ENCODE peak calls at places on chromosomes 4 and X, in seven cellular contexts. U is glutamatergic neuron; S is lower lobe of right lung; Q is endothelial cell; Y is midbrain; Z is CD4-positive, alpha-beta memory T cell; G is activated CD4-positive, alpha-beta T cell treated with anti-CD3 and anti-CD28 coated beads, Interleukin-2, amount 10 ng/mL, durations not matched to agents 7 days and 5 days. I is an unnamed sample.

GRCh38 chr4:74331252-74331651 is 23.0 kb downstream of the EPGN start:
- DNase-seq in Q (no peak), G (no peak), Y (no peak), Z (no peak), U (no peak), S (no peak), I (no peak)

GRCh38 chr4:155543126-155543765 is 123.4 kb upstream of the GUCY1A1 start:
- DNase-seq in Z (no peak), S (no peak), U (no peak), G (no peak), Q (no peak), Y (no peak), I (no peak)

GRCh38 chrX:123764967-123765871 is 32.4 kb upstream of the THOC2 start:
- DNase-seq in S (peak), G (peak), Z (peak), Y (peak), U (peak), Q (peak), I (peak)

GRCh38 chrX:80022363-80023031 is 7.9 kb downstream of the TBX22 start:
- DNase-seq in G (no peak), Q (peak), S (no peak), U (no peak), Z (no peak), Y (no peak), I (peak)

GRCh38 chrX:40154853-40155616 is 57.3 kb upstream of the BCOR start:
- DNase-seq in S (peak), U (peak), Q (peak), Y (no peak), G (no peak), Z (no peak), I (peak)

GRCh38 chr4:147528054-147528453 is 47.2 kb downstream of the EDNRA start:
- DNase-seq in S (no peak), U (no peak), G (no peak), Z (no peak), Q (no peak), Y (no peak), I (no peak)

GRCh38 chrX:630922-631496 is 418 bp downstream of the SHOX start:
- DNase-seq in G (no peak), U (no peak), Z (no peak), S (no peak), Q (no peak), Y (no peak), I (no peak)

GRCh38 chr4:8541981-8542715 is 38.0 kb upstream of the GPR78 start:
- DNase-seq in U (no peak), G (no peak), Z (no peak), S (no peak), Q (no peak), Y (no peak), I (no peak)

GRCh38 chrX:139930923-139931645 is 1.8 kb downstream of the ATP11C start:
- DNase-seq in G (peak), S (peak), Q (peak), U (peak), Z (peak), Y (no peak), I (peak)

GRCh38 chr4:75779059-75779757 is 54.8 kb downstream of the USO1 start:
- DNase-seq in S (no peak), U (no peak), G (no peak), Z (no peak), Q (no peak), Y (no peak), I (no peak)

GRCh38 chr4:106690487-106690886 is 321.9 kb upstream of the GIMD1 start:
- DNase-seq in Q (no peak), G (no peak), Z (no peak), U (no peak), Y (no peak), S (no peak), I (no peak)

GRCh38 chr4:113300384-113301011 is 251.0 kb downstream of the ANK2 start:
- DNase-seq in Y (no peak), G (no peak), Z (no peak), Q (no peak), U (no peak), S (no peak), I (peak)

GRCh38 chr4:147822128-147822527 is 90.2 kb downstream of the ARHGAP10 start:
- DNase-seq in Y (no peak), Z (no peak), Q (no peak), S (peak), U (no peak), G (no peak), I (peak)

GRCh38 chr4:93018243-93018642 is 714.5 kb downstream of the GRID2 start:
- DNase-seq in Z (no peak), Y (no peak), G (no peak), Q (no peak), S (no peak), U (no peak), I (no peak)

GRCh38 chr4:4203688-4204400 is 22.9 kb downstream of the OTOP1 start:
- DNase-seq in Z (no peak), Y (no peak), U (no peak), Q (no peak), S (no peak), G (no peak), I (no peak)

GRCh38 chrX:115324194-115324593 is 34.7 kb downstream of the LUZP4 start:
- DNase-seq in Q (no peak), U (no peak), Y (peak), S (peak), Z (no peak), G (no peak), I (peak)

GRCh38 chrX:31279359-31279758 is 207.5 kb upstream of the FTHL17 start:
- DNase-seq in Z (no peak), U (no peak), Q (no peak), S (no peak), G (no peak), Y (peak), I (no peak)

GRCh38 chr4:100649478-100649877 is 131.7 kb upstream of the EMCN start:
- DNase-seq in Q (no peak), G (no peak), S (no peak), Y (no peak), U (no peak), Z (no peak), I (no peak)

GRCh38 chrX:74179071-74179470 is 124.9 kb upstream of the ZCCHC13 start:
- DNase-seq in Y (no peak), G (no peak), S (no peak), Z (no peak), Q (no peak), U (no peak), I (no peak)

GRCh38 chr4:102299708-102300107 is 45.6 kb downstream of the SLC39A8 start:
- DNase-seq in G (peak), Q (peak), Z (peak), S (peak), Y (peak), U (no peak), I (no peak)

GRCh38 chr4:87502580-87503238 is 26.5 kb downstream of the SPARCL1 start:
- DNase-seq in U (no peak), Z (no peak), Y (peak), S (no peak), Q (no peak), G (no peak), I (no peak)

GRCh38 chr4:76562851-76563803 is 128.1 kb downstream of the SHROOM3 start:
- DNase-seq in Z (no peak), S (no peak), Q (no peak), G (no peak), Y (no peak), U (no peak), I (no peak)

GRCh38 chr4:48602763-48603162 is 112.7 kb downstream of the ZAR1 start:
- DNase-seq in U (no peak), Y (no peak), Q (no peak), Z (no peak), G (no peak), S (no peak), I (no peak)

GRCh38 chr4:162015090-162015489 is 148.7 kb downstream of the FSTL5 start:
- DNase-seq in Y (peak), S (no peak), G (no peak), U (no peak), Q (no peak), Z (no peak), I (no peak)

GRCh38 chrX:75522565-75523411 is at the start of gene ZDHHC15:
- DNase-seq in U (peak), Y (peak), S (peak), G (peak), Q (peak), Z (peak), I (peak)

GRCh38 chr4:51845055-51845426 is 2.1 kb downstream of the DCUN1D4 start:
- DNase-seq in U (no peak), Y (no peak), S (no peak), Q (no peak), G (no peak), Z (no peak), I (no peak)

GRCh38 chrX:125203737-125204578 is 115.7 kb upstream of the TEX13C start:
- DNase-seq in Y (no peak), U (peak), G (peak), Q (peak), S (peak), Z (no peak), I (peak)

GRCh38 chrX:137166591-137166990 is 132.8 kb upstream of the GPR101 start:
- DNase-seq in Y (no peak), G (peak), Z (no peak), U (peak), Q (peak), S (no peak), I (no peak)

GRCh38 chrX:21723814-21724213 is 34.1 kb downstream of the SMPX start:
- DNase-seq in Z (no peak), S (no peak), G (no peak), Y (no peak), Q (no peak), U (no peak), I (peak)